ENCODE peak calls at places on chromosomes 12 and 14, in four cellular contexts. One of them, this sample, is unnamed.

GRCh38 chr12:62919827-62920226 is 15.1 kb downstream of the PPM1H start:
- DNase-seq in SK-N-SH: no peak
- DNase-seq in K562: no peak
- DNase-seq in GM12878: no peak
- DNase-seq in this sample: no peak

GRCh38 chr14:29462271-29462670 is 465.4 kb downstream of the PRKD1 start:
- DNase-seq in SK-N-SH: no peak
- DNase-seq in K562: no peak
- DNase-seq in GM12878: no peak
- DNase-seq in this sample: no peak

GRCh38 chr12:85155791-85156190 is 119.6 kb downstream of the LRRIQ1 start:
- DNase-seq in K562: no peak
- DNase-seq in GM12878: no peak
- DNase-seq in SK-N-SH: peak
- DNase-seq in this sample: peak

GRCh38 chr14:91453744-91454143 is 36.1 kb upstream of the CCDC88C start:
- DNase-seq in K562: no peak
- DNase-seq in GM12878: no peak
- DNase-seq in SK-N-SH: no peak
- DNase-seq in this sample: no peak

GRCh38 chr12:80509781-80510556 is 65.9 kb downstream of the PTPRQ start:
- DNase-seq in K562: no peak
- DNase-seq in GM12878: no peak
- DNase-seq in SK-N-SH: peak
- DNase-seq in this sample: no peak

GRCh38 chr12:27561535-27562350 is 37.7 kb downstream of the PPFIBP1 start:
- DNase-seq in GM12878: no peak
- DNase-seq in SK-N-SH: no peak
- DNase-seq in K562: no peak
- DNase-seq in this sample: no peak

GRCh38 chr14:34470319-34470718 is 8.3 kb upstream of the SPTSSA start:
- DNase-seq in SK-N-SH: no peak
- DNase-seq in K562: no peak
- DNase-seq in GM12878: no peak
- DNase-seq in this sample: no peak

GRCh38 chr14:64835431-64835830 is 44.3 kb downstream of the SPTB start:
- DNase-seq in K562: no peak
- DNase-seq in GM12878: no peak
- DNase-seq in SK-N-SH: no peak
- DNase-seq in this sample: no peak

GRCh38 chr14:104592292-104592672 is 12.3 kb downstream of the TMEM179 start:
- DNase-seq in SK-N-SH: no peak
- DNase-seq in GM12878: no peak
- DNase-seq in K562: no peak
- DNase-seq in this sample: no peak

GRCh38 chr12:16238661-16239060 is 38.8 kb downstream of the SLC15A5 start:
- DNase-seq in K562: no peak
- DNase-seq in GM12878: no peak
- DNase-seq in SK-N-SH: no peak
- DNase-seq in this sample: no peak

GRCh38 chr14:37591311-37591940 is 3.6 kb downstream of the FOXA1 start:
- DNase-seq in GM12878: no peak
- DNase-seq in SK-N-SH: no peak
- DNase-seq in K562: no peak
- DNase-seq in this sample: no peak

GRCh38 chr12:63787306-63787705 is 7.6 kb downstream of the RXYLT1 start:
- DNase-seq in K562: no peak
- DNase-seq in SK-N-SH: no peak
- DNase-seq in GM12878: no peak
- DNase-seq in this sample: no peak

GRCh38 chr12:11763760-11764520 is 114.5 kb downstream of the ETV6 start:
- DNase-seq in K562: no peak
- DNase-seq in GM12878: no peak
- DNase-seq in SK-N-SH: no peak
- DNase-seq in this sample: peak

GRCh38 chr12:57046947-57047890 is 2.7 kb downstream of the MYO1A start:
- DNase-seq in K562: no peak
- DNase-seq in SK-N-SH: no peak
- DNase-seq in GM12878: no peak
- DNase-seq in this sample: no peak

GRCh38 chr12:25184132-25184531 is 10.8 kb downstream of the DNAI7 start:
- DNase-seq in K562: no peak
- DNase-seq in SK-N-SH: no peak
- DNase-seq in GM12878: no peak
- DNase-seq in this sample: no peak

GRCh38 chr14:99436247-99437180 is 44.1 kb downstream of the SETD3 start:
- DNase-seq in SK-N-SH: no peak
- DNase-seq in GM12878: no peak
- DNase-seq in K562: no peak
- DNase-seq in this sample: no peak

GRCh38 chr14:96756745-96757144 is 40.4 kb upstream of the VRK1 start:
- DNase-seq in GM12878: no peak
- DNase-seq in SK-N-SH: no peak
- DNase-seq in K562: peak
- DNase-seq in this sample: no peak

GRCh38 chr12:32198555-32198954 is 91.9 kb downstream of the BICD1 start:
- DNase-seq in K562: no peak
- DNase-seq in SK-N-SH: no peak
- DNase-seq in GM12878: no peak
- DNase-seq in this sample: no peak

GRCh38 chr14:90060965-90061848 is 587 bp upstream of the KCNK13 start:
- DNase-seq in GM12878: no peak
- DNase-seq in SK-N-SH: peak
- DNase-seq in K562: peak
- DNase-seq in this sample: no peak

GRCh38 chr12:39846304-39846703 is 226.7 kb upstream of the ABCD2 start:
- DNase-seq in K562: no peak
- DNase-seq in SK-N-SH: no peak
- DNase-seq in GM12878: no peak
- DNase-seq in this sample: no peak

GRCh38 chr14:80844872-80845271 is 96.7 kb downstream of the CEP128 start:
- DNase-seq in K562: no peak
- DNase-seq in SK-N-SH: no peak
- DNase-seq in GM12878: no peak
- DNase-seq in this sample: no peak

GRCh38 chr12:72570601-72571000 is 298.4 kb downstream of the TRHDE start:
- DNase-seq in SK-N-SH: peak
- DNase-seq in K562: no peak
- DNase-seq in GM12878: no peak
- DNase-seq in this sample: peak

GRCh38 chr14:77804592-77804991 is 4.7 kb downstream of the ADCK1 start:
- DNase-seq in K562: peak
- DNase-seq in GM12878: no peak
- DNase-seq in SK-N-SH: no peak
- DNase-seq in this sample: peak

GRCh38 chr12:3593906-3594305 is 102.9 kb downstream of the PRMT8 start:
- DNase-seq in K562: no peak
- DNase-seq in GM12878: no peak
- DNase-seq in SK-N-SH: no peak
- DNase-seq in this sample: no peak

GRCh38 chr12:64145226-64145625 is 76.9 kb downstream of the KICS2 start:
- DNase-seq in K562: no peak
- DNase-seq in SK-N-SH: no peak
- DNase-seq in GM12878: no peak
- DNase-seq in this sample: no peak

GRCh38 chr12:10190558-10191388 is 11.9 kb downstream of the TMEM52B start:
- DNase-seq in K562: peak
- DNase-seq in SK-N-SH: peak
- DNase-seq in GM12878: no peak
- DNase-seq in this sample: peak

GRCh38 chr12:69074559-69075349 is 141.8 kb upstream of the CPM start:
- DNase-seq in K562: no peak
- DNase-seq in GM12878: no peak
- DNase-seq in SK-N-SH: no peak
- DNase-seq in this sample: no peak

GRCh38 chr12:19969476-19969875 is 398.9 kb upstream of the PDE3A start:
- DNase-seq in SK-N-SH: no peak
- DNase-seq in GM12878: no peak
- DNase-seq in K562: no peak
- DNase-seq in this sample: no peak

GRCh38 chr12:109385339-109386078 is 37.8 kb downstream of the MYO1H start:
- DNase-seq in GM12878: no peak
- DNase-seq in K562: peak
- DNase-seq in SK-N-SH: peak
- DNase-seq in this sample: peak

GRCh38 chr12:119375619-119376018 is 41.1 kb downstream of the CCDC60 start:
- DNase-seq in K562: no peak
- DNase-seq in SK-N-SH: no peak
- DNase-seq in GM12878: peak
- DNase-seq in this sample: no peak

GRCh38 chr12:39905152-39905551 is 200.7 kb downstream of the SLC2A13 start:
- DNase-seq in SK-N-SH: peak
- DNase-seq in GM12878: no peak
- DNase-seq in K562: no peak
- DNase-seq in this sample: no peak

GRCh38 chr14:22563987-22564386 is 25.0 kb downstream of the DAD1 start:
- DNase-seq in SK-N-SH: no peak
- DNase-seq in K562: no peak
- DNase-seq in GM12878: peak
- DNase-seq in this sample: no peak

GRCh38 chr14:24094839-24095195 is 706 bp downstream of the PCK2 start:
- DNase-seq in K562: no peak
- DNase-seq in SK-N-SH: no peak
- DNase-seq in GM12878: no peak
- DNase-seq in this sample: no peak

GRCh38 chr12:40137252-40137651 is 31.4 kb upstream of the SLC2A13 start:
- DNase-seq in GM12878: no peak
- DNase-seq in SK-N-SH: no peak
- DNase-seq in K562: no peak
- DNase-seq in this sample: no peak

GRCh38 chr12:65825573-65826512 is 1.6 kb downstream of the HMGA2 start:
- DNase-seq in K562: no peak
- DNase-seq in GM12878: no peak
- DNase-seq in SK-N-SH: peak
- DNase-seq in this sample: no peak

GRCh38 chr14:70254476-70254961 is 65.8 kb upstream of the SLC8A3 start:
- DNase-seq in SK-N-SH: peak
- DNase-seq in GM12878: no peak
- DNase-seq in K562: peak
- DNase-seq in this sample: peak
- TF ChIP-seq USF2 in SK-N-SH: no peak
- TF ChIP-seq USF2 in GM12878: no peak
- TF ChIP-seq USF2 in K562: no peak
- TF ChIP-seq USF2 in this sample: no peak

GRCh38 chr14:57737598-57737997 is 128.3 kb downstream of the SLC35F4 start:
- DNase-seq in GM12878: no peak
- DNase-seq in K562: no peak
- DNase-seq in SK-N-SH: no peak
- DNase-seq in this sample: no peak

GRCh38 chr14:57736391-57736790 is 129.5 kb downstream of the SLC35F4 start:
- DNase-seq in SK-N-SH: no peak
- DNase-seq in GM12878: no peak
- DNase-seq in K562: no peak
- DNase-seq in this sample: no peak

GRCh38 chr14:57739543-57739942 is 126.3 kb downstream of the SLC35F4 start:
- DNase-seq in K562: no peak
- DNase-seq in GM12878: no peak
- DNase-seq in SK-N-SH: no peak
- DNase-seq in this sample: no peak
- TF ChIP-seq FOXM1 in K562: no peak
- TF ChIP-seq FOXM1 in GM12878: no peak
- TF ChIP-seq FOXM1 in SK-N-SH: no peak
- TF ChIP-seq FOXM1 in this sample: no peak

DNA sequence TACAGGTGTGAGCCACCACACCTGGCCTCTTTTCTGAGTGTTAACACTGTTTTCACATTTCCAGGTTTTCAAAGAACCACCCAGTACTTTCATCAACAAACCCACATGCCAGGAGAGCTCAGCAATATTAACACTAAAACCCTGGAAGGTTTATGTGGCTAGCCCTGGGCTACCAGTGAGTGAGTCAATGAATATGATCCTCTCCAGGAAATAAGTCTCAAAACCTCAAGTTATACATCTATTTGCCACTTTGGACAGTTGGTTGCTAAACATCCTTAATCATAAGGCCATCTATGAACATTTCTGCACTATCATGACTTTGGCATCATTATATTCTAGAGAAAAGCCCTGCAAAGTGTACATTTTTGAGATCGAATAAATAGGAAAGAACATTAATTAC is 6.3 kb upstream of the CDKL1 start:
- DNase-seq in SK-N-SH: no peak
- DNase-seq in K562: no peak
- DNase-seq in GM12878: no peak
- DNase-seq in this sample: no peak
- TF ChIP-seq USF2 in SK-N-SH: no peak
- TF ChIP-seq USF2 in K562: no peak
- TF ChIP-seq USF2 in GM12878: no peak
- TF ChIP-seq USF2 in this sample: no peak

GRCh38 chr12:104998423-104999346 is 12.6 kb downstream of the NOPCHAP1 start:
- DNase-seq in K562: no peak
- DNase-seq in SK-N-SH: no peak
- DNase-seq in GM12878: no peak
- DNase-seq in this sample: no peak
- TF ChIP-seq FOXM1 in K562: no peak
- TF ChIP-seq FOXM1 in SK-N-SH: no peak
- TF ChIP-seq FOXM1 in GM12878: no peak
- TF ChIP-seq FOXM1 in this sample: no peak

GRCh38 chr12:51749201-51749985 is 99.1 kb downstream of the FIGNL2 start:
- DNase-seq in SK-N-SH: no peak
- DNase-seq in GM12878: no peak
- DNase-seq in K562: no peak
- DNase-seq in this sample: no peak

GRCh38 chr12:51752490-51752889 is 96.0 kb downstream of the FIGNL2 start:
- DNase-seq in K562: peak
- DNase-seq in SK-N-SH: no peak
- DNase-seq in GM12878: no peak
- DNase-seq in this sample: no peak

GRCh38 chr12:51749986-51750317 is 98.6 kb downstream of the FIGNL2 start:
- DNase-seq in SK-N-SH: no peak
- DNase-seq in K562: no peak
- DNase-seq in GM12878: no peak
- DNase-seq in this sample: no peak

GRCh38 chr12:51753980-51754675 is 94.4 kb downstream of the FIGNL2 start:
- DNase-seq in SK-N-SH: no peak
- DNase-seq in GM12878: no peak
- DNase-seq in K562: no peak
- DNase-seq in this sample: no peak

DNA sequence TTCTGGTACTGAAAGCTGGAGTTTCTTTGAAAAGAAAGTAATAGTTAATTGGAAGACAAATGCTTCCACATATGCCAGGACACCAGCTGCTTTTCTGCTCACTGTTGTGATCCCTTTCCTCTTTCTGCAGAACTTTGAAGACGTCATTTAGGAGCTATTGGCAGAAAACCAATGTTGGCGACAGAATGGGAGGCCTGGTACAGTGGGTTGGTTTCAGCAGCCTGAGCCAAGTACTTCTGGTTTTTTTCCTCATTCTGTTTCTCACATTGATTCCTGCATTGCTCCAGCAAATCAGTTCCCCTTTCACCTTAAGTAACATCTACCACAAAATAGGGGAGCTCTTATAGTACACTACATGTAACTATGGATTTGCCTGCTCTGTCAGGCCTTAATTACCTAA is 96.9 kb downstream of the FIGNL2 start:
- DNase-seq in SK-N-SH: no peak
- DNase-seq in K562: no peak
- DNase-seq in GM12878: no peak
- DNase-seq in this sample: no peak
- TF ChIP-seq USF2 in SK-N-SH: no peak
- TF ChIP-seq USF2 in K562: no peak
- TF ChIP-seq USF2 in GM12878: no peak
- TF ChIP-seq USF2 in this sample: no peak

GRCh38 chr14:94864421-94865195 is 94.7 kb upstream of the GSC start:
- DNase-seq in K562: no peak
- DNase-seq in GM12878: no peak
- DNase-seq in SK-N-SH: no peak
- DNase-seq in this sample: no peak
- TF ChIP-seq FOXM1 in K562: no peak
- TF ChIP-seq FOXM1 in GM12878: no peak
- TF ChIP-seq FOXM1 in SK-N-SH: no peak
- TF ChIP-seq FOXM1 in this sample: no peak